ENCODE peak calls at places on chromosome 1, in six cellular contexts. N is SJCRH30, T is SJSA1, G is MM.1S, M is esophagus squamous epithelium, L is tibial nerve. F is an unnamed sample. For H3K4me1, the result is how much of the 10 kb centered on the place peaks cover.

GRCh38 chr1:199174336-199174735 is 535.5 kb downstream of the PTPRC start:
- DNase-seq in M (no peak), T (no peak), L (no peak), N (no peak), G (no peak), F (no peak)

GRCh38 chr1:211309617-211310016 is 17.0 kb upstream of the TRAF5 start:
- DNase-seq in T (no peak), N (no peak), M (no peak), L (no peak), G (no peak), F (no peak)

GRCh38 chr1:7967206-7967605 is 5.7 kb downstream of the PARK7 start:
- DNase-seq in T (no peak), L (no peak), N (no peak), M (no peak), G (no peak), F (no peak)

GRCh38 chr1:57949168-57949567 is 525.3 kb upstream of the DAB1 start:
- DNase-seq in L (no peak), M (no peak), G (no peak), N (no peak), T (no peak), F (no peak)

GRCh38 chr1:59332983-59333382 is 36.1 kb downstream of the FGGY start:
- DNase-seq in M (no peak), L (no peak), N (no peak), T (no peak), G (no peak), F (no peak)

GRCh38 chr1:208270679-208271111 is 26.5 kb upstream of the PLXNA2 start:
- DNase-seq in T (no peak), L (no peak), N (peak), M (no peak), G (no peak), F (no peak)

GRCh38 chr1:183248989-183249691 is 63.1 kb downstream of the LAMC2 start:
- DNase-seq in L (no peak), M (no peak), N (no peak), T (no peak), G (peak), F (no peak)

GRCh38 chr1:96519851-96520281 is 201.7 kb upstream of the PTBP2 start:
- DNase-seq in L (no peak), N (no peak), G (no peak), T (no peak), M (no peak), F (no peak)

GRCh38 chr1:175015243-175015642 is 8.0 kb downstream of the MRPS14 start:
- DNase-seq in L (no peak), N (no peak), G (no peak), T (no peak), M (no peak), F (no peak)

GRCh38 chr1:227897704-227898438 is 49.9 kb downstream of the WNT9A start:
- DNase-seq in L (no peak), M (no peak), T (peak), G (no peak), N (peak), F (peak)

GRCh38 chr1:155195201-155196102 is 12.2 kb downstream of the THBS3 start:
- DNase-seq in N (no peak), M (no peak), T (no peak), G (no peak), L (no peak), F (no peak)

GRCh38 chr1:58570817-58571216 is 6.2 kb downstream of the TACSTD2 start:
- DNase-seq in N (no peak), T (no peak), G (no peak), L (no peak), M (no peak), F (no peak)

GRCh38 chr1:222417264-222417663 is 130.6 kb downstream of the HHIPL2 start:
- DNase-seq in L (no peak), N (no peak), T (no peak), G (no peak), M (no peak), F (no peak)

GRCh38 chr1:62142550-62142949 is 52.1 kb upstream of the L1TD1 start:
- DNase-seq in G (no peak), L (no peak), T (peak), M (no peak), N (peak), F (no peak)

GRCh38 chr1:157050836-157051235 is 5.3 kb upstream of the ARHGEF11 start:
- DNase-seq in M (no peak), G (no peak), N (no peak), L (no peak), T (no peak), F (no peak)

GRCh38 chr1:89598450-89599331 is 34.2 kb upstream of the LRRC8C start:
- DNase-seq in G (peak), N (no peak), M (no peak), T (no peak), L (no peak), F (no peak)

GRCh38 chr1:181061891-181062777 is 26.4 kb upstream of the IER5 start:
- DNase-seq in M (no peak), N (no peak), L (peak), G (peak), T (no peak), F (no peak)

GRCh38 chr1:242011879-242012674 is 13.2 kb upstream of the MAP1LC3C start:
- DNase-seq in G (no peak), M (no peak), N (no peak), T (no peak), L (no peak), F (no peak)

GRCh38 chr1:22780696-22781095 is 70.1 kb downstream of the EPHB2 start:
- DNase-seq in N (peak), T (no peak), M (no peak), G (no peak), L (no peak), F (no peak)

GRCh38 chr1:234836786-234837185 is 226.8 kb upstream of the IRF2BP2 start:
- DNase-seq in T (no peak), L (no peak), G (no peak), M (no peak), N (no peak), F (no peak)

GRCh38 chr1:211598514-211598913 is 19.6 kb upstream of the SLC30A1 start:
- DNase-seq in L (no peak), G (no peak), M (no peak), N (no peak), T (no peak), F (no peak)

GRCh38 chr1:983736-984475 is 2.0 kb upstream of the PERM1 start:
- DNase-seq in N (peak), T (no peak), L (no peak), M (no peak), G (no peak), F (peak)

GRCh38 chr1:5685446-5686040 is 306.7 kb downstream of the NPHP4 start:
- DNase-seq in G (no peak), L (no peak), T (no peak), N (no peak), M (no peak), F (no peak)

GRCh38 chr1:115013792-115014191 is 15.8 kb upstream of the TSHB start:
- DNase-seq in G (no peak), N (no peak), L (no peak), M (no peak), T (no peak), F (no peak)

GRCh38 chr1:92484472-92485373 is 2.0 kb downstream of the GFI1 start:
- DNase-seq in M (no peak), T (no peak), G (peak), N (peak), L (no peak), F (peak)

GRCh38 chr1:89844236-89844807 is 23.5 kb downstream of the LRRC8D start:
- DNase-seq in N (no peak), L (no peak), G (no peak), M (no peak), T (no peak), F (no peak)

GRCh38 chr1:234326493-234327366 is 46.5 kb upstream of the COA6 start:
- DNase-seq in G (peak), M (no peak), T (peak), L (peak), N (peak), F (peak)

GRCh38 chr1:46062651-46063319 is 69.6 kb downstream of the PIK3R3 start:
- DNase-seq in G (peak), M (no peak), T (no peak), N (no peak), L (no peak), F (peak)

GRCh38 chr1:69706473-69706872 is 138.8 kb downstream of the LRRC7 start:
- DNase-seq in G (no peak), L (no peak), N (no peak), T (no peak), M (no peak), F (no peak)

GRCh38 chr1:69707103-69707502 is 139.4 kb downstream of the LRRC7 start:
- DNase-seq in M (no peak), L (no peak), N (no peak), T (no peak), G (no peak), F (no peak)

GRCh38 chr1:69700770-69701169 is 133.0 kb downstream of the LRRC7 start:
- DNase-seq in G (peak), T (no peak), N (peak), M (no peak), L (no peak), F (no peak)

GRCh38 chr1:69697343-69697742 is 129.6 kb downstream of the LRRC7 start:
- DNase-seq in T (no peak), M (no peak), G (no peak), N (no peak), L (no peak), F (no peak)

DNA sequence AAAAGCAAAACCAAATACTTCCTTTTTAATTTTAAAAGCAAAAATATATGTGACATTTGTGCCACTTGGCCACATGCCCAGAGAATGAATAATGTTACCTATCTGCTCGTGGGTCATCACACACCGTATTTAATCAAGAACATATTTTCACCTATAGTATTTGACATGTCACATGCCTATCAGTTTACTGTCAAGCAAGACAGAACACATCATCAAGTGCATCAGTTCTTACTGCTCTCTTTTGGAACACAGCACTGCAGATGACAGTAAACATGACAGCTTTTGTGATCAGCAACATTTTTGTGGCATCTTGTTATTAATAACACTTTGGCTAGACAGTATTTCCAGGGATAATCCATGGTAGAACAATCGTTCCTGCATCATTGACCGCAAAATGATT is 134.4 kb downstream of the LRRC7 start:
- DNase-seq in N (no peak), M (no peak), G (no peak), T (no peak), L (no peak), F (no peak)
- H3K4me1 ChIP-seq in N (under half), M (under half), G (under half), T (under half), L (under half), F (under half)

GRCh38 chr1:10399487-10399917 is 638 bp downstream of the PGD start:
- DNase-seq in G (no peak), M (no peak), T (peak), L (peak), N (no peak), F (peak)

GRCh38 chr1:10398734-10399486 is at the start of gene PGD:
- DNase-seq in T (peak), N (peak), G (peak), L (peak), M (peak), F (peak)

GRCh38 chr1:10400013-10400412 is 1.1 kb downstream of the PGD start:
- DNase-seq in T (no peak), M (no peak), L (peak), G (no peak), N (peak), F (no peak)

GRCh38 chr1:10396870-10397269 is 2.0 kb upstream of the PGD start:
- DNase-seq in N (no peak), L (no peak), T (no peak), M (no peak), G (no peak), F (no peak)

DNA sequence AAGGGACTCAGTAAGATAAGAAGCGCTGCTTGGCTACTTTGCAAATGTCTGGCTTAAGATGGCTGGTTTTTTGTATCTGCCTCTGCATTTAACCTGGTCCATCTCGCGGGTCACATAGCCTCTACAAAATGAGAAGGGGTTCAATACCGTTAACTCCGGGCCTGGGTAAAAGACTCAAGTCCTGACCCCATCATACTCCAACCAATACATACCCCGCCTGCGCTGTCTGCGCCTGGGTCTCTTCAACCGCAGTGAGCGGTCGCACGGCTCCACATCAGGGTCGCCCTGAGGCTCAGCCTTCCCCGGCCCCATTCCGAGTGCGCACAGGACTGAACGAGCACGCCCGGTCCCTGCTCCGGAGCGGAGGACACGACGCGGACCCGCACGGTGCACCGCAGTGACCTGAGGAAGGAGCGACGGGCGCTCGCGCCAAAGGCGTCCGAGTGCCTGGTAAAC is 558 bp upstream of the PGD start:
- DNase-seq in G (peak), M (no peak), T (no peak), L (peak), N (no peak), F (no peak)
- H3K27ac ChIP-seq in G (peak), M (peak), T (no peak), L (no peak), N (peak), F (no peak)

GRCh38 chr1:15148975-15149374 is 4.6 kb upstream of the TMEM51 start:
- DNase-seq in L (no peak), M (no peak), G (no peak), T (no peak), N (no peak), F (no peak)
- H3K4me1 ChIP-seq in L (under half), M (under half), G (under half), T (under half), N (under half), F (under half)

GRCh38 chr1:17196496-17197180 is 8.3 kb upstream of the PADI1 start:
- DNase-seq in T (peak), L (no peak), M (no peak), N (no peak), G (no peak), F (no peak)

GRCh38 chr1:17200246-17200645 is 4.7 kb upstream of the PADI1 start:
- DNase-seq in T (no peak), M (no peak), L (no peak), G (no peak), N (no peak), F (no peak)

GRCh38 chr1:17197696-17198095 is 7.2 kb upstream of the PADI1 start:
- DNase-seq in N (no peak), T (peak), G (no peak), L (no peak), M (no peak), F (no peak)

GRCh38 chr1:17199267-17200044 is 5.5 kb upstream of the PADI1 start:
- DNase-seq in G (no peak), L (no peak), M (no peak), T (peak), N (peak), F (peak)

DNA sequence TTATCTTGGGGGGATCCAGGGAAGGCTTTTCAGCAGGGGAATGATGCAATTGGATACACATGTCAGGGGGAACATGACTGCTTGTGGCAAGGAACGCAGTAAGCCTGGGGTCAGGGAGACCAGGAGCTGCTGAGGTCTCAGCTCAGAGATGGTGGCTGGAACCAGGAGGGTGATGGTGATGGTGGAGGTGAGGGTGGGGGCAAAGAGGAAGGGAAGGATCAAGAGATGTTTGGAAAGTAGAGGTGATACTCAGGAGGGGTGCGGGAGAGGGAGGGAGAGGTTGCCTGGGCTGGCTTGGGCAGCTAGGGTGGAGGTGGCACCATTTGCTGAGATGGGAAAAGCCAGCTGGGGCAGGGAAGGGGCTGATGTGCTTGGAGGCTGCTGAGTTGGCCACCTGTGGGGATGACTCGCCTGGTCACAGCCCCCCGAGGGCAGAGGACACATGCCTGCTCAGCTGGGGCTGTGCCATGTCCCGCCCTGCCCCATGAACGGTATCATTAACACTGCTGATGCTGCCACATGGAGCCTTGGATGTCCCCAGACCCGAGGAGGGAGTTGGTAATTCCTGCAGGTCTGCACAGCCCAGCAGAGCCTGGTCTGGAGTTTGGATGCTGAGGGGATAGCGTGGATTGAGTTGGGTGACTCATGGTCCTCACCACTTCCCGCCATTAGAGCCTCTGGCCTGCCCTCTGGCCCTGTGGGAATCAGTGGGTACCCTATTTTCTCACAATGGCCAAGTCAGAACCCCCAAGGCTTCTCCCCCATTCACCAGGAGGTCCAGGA is 6.3 kb upstream of the PADI1 start:
- DNase-seq in T (peak), L (no peak), G (no peak), N (peak), M (no peak), F (no peak)
- H3K27ac ChIP-seq in T (no peak), L (no peak), G (no peak), N (no peak), M (no peak), F (no peak)

DNA sequence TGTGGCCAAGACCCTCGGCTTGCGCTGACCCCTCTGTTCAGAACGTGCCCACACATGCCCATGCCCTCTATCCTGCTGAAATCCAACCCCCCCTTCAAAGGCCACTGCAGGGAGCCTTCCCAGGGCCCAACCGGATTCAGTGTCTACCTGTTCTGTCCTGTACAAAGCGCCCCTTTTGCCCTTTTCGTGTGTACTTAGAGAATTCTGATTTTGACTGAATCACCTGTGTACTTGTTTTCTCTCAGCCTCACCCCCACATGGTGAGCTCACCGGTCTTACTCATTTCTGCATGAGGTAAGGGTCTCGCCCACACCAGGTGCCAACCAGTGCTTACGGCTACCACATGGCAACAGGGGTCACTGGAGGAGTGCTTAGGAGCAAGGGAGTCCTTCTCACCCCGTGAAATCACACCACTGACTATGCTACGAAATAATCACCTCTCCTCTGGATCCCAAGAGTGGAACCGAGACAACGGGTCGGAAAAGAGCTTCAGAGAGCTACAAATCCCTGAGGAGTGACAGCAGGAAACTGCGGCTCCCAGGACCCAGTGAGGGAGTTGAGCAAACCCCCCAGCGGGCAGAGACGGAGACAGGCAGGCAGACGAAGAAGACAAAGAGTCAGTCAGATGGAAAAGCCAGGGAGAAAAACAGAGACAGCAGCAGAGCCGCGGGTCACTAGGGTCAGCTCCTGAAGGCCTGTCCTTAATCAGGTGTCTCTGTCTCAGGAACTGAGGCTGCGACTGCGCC is 2.1 kb upstream of the S100A2 start:
- DNase-seq in T (no peak), L (no peak), G (no peak), M (no peak), N (no peak), F (no peak)
- H3K4me1 ChIP-seq in T (under half), L (under half), G (under half), M (under half), N (under half), F (under half)

F was measured in right lobe of liver.